ENCODE peak calls at places on chromosome 16, in six cellular contexts. X is H9; D is activated CD4-positive, alpha-beta T cell treated with anti-CD3 and anti-CD28 coated beads, Interleukin-2, amount 50 U/mL, for 4 hours; N is foreskin fibroblast; G is AG10803; K is CD4-positive, CD25-positive, alpha-beta regulatory T cell. F is an unnamed sample.

GRCh38 chr16:79093554-79093967 is 507.0 kb downstream of the MAF start:
- DNase-seq in G (no peak), D (peak; percentile 23), X (no peak), K (peak; percentile 61), N (no peak), F (no peak)

GRCh38 chr16:70663524-70664324 is 17.4 kb downstream of the IL34 start:
- DNase-seq in K (no peak), X (peak; percentile 28), G (no peak), N (no peak), D (no peak), F (no peak)

GRCh38 chr16:23575834-23576233 is 18.3 kb downstream of the UBFD1 start:
- DNase-seq in K (peak; percentile 7), X (no peak), G (no peak), N (no peak), D (no peak), F (no peak)

GRCh38 chr16:85461814-85462404 is 151.2 kb upstream of the GSE1 start:
- DNase-seq in D (no peak), K (no peak), N (no peak), G (peak; percentile 39), X (peak; percentile 82), F (peak; percentile 76)

GRCh38 chr16:82668094-82668493 is 41.3 kb downstream of the CDH13 start:
- DNase-seq in K (no peak), G (no peak), D (no peak), X (no peak), N (no peak), F (no peak)

GRCh38 chr16:25097304-25097988 is 14.1 kb upstream of the LCMT1 start:
- DNase-seq in N (peak; percentile 23), X (no peak), K (no peak), G (peak; percentile 53), D (no peak), F (no peak)

GRCh38 chr16:31099860-31100638 is 5.5 kb upstream of the VKORC1 start:
- DNase-seq in G (no peak), D (no peak), K (no peak), X (no peak), N (peak; percentile 70), F (no peak)

GRCh38 chr16:49890876-49891275 is 35.0 kb upstream of the ZNF423 start:
- DNase-seq in X (peak; percentile 85), G (no peak), D (no peak), N (no peak), K (peak; percentile 10), F (peak; percentile 82)

F was measured in ELF-1.